ENCODE peak calls at places on chromosomes 13 and 19, in four cellular contexts. X is mesendoderm, Q is MM.1S, M is mucosa of descending colon. K is an unnamed sample.

GRCh38 chr19:44696939-44697669 is 1.8 kb upstream of the CEACAM16 start:
- DNase-seq in X (peak), Q (no peak), M (no peak), K (no peak)

GRCh38 chr19:36771275-36772231 is 1.1 kb downstream of the ZNF850 start:
- DNase-seq in X (peak), Q (no peak), M (peak), K (no peak)

GRCh38 chr13:57527114-57527770 is 104.3 kb upstream of the PCDH17 start:
- DNase-seq in X (no peak), Q (no peak), M (no peak), K (no peak)

GRCh38 chr13:99199541-99200432 is 867 bp upstream of the UBAC2 start:
- DNase-seq in X (no peak), Q (no peak), M (no peak), K (no peak)

GRCh38 chr19:41351339-41352245 is 2.1 kb downstream of the TGFB1 start:
- DNase-seq in X (peak), Q (peak), M (peak), K (no peak)

GRCh38 chr19:8585057-8585893 is 8.0 kb upstream of the MYO1F start:
- DNase-seq in X (no peak), Q (no peak), M (no peak), K (no peak)

GRCh38 chr13:47232516-47232915 is 335.7 kb upstream of the HTR2A start:
- DNase-seq in X (no peak), Q (no peak), M (no peak), K (no peak)

GRCh38 chr13:108795841-108796240 is 166.4 kb downstream of the MYO16 start:
- DNase-seq in X (peak), Q (no peak), M (no peak), K (no peak)

GRCh38 chr13:20159646-20160345 is 1.1 kb downstream of the GJA3 start:
- DNase-seq in X (no peak), Q (no peak), M (no peak), K (peak)

DNA sequence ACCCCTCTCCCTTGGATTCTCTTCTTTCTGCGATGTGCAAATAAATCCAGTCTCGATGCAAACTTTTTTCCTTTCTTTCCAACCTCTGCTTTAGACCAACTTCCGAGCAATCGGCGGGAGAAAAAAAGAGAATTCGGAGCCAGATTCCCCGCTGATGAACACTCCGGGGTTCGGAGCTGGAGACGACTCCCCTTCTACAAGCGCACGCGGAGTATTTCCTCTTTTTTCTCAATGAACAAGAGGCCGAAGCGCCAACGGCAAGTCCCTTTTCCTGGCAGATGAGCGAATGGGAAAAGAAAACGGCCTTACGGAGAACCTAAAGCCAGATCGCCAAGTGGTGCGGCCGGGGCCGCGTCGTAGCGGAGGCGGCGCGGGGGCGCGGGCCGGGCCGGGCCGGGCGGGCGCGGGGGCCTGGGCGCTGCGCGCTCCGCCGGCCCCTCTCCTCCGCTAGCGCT is 256 bp downstream of the SPRY2 start:
- DNase-seq in X (no peak), Q (no peak), M (no peak), K (peak)
- H3K4me3 ChIP-seq in X (peak), Q (peak), M (peak), K (peak)

GRCh38 chr19:2769218-2769617 is 13.9 kb downstream of the SGTA start:
- DNase-seq in X (no peak), Q (no peak), M (no peak), K (no peak)

GRCh38 chr19:2767688-2768087 is 15.4 kb downstream of the SGTA start:
- DNase-seq in X (no peak), Q (no peak), M (no peak), K (no peak)

GRCh38 chr19:2768365-2769132 is 14.5 kb downstream of the SGTA start:
- DNase-seq in X (no peak), Q (no peak), M (no peak), K (no peak)

GRCh38 chr19:2771786-2772674 is 11.0 kb downstream of the SGTA start:
- DNase-seq in X (no peak), Q (no peak), M (no peak), K (no peak)

GRCh38 chr19:2770055-2771013 is 12.7 kb downstream of the SGTA start:
- DNase-seq in X (no peak), Q (no peak), M (no peak), K (no peak)
- H3K4me3 ChIP-seq in X (no peak), Q (no peak), M (no peak), K (no peak)

GRCh38 chr13:110874508-110874960 is 40.3 kb downstream of the ANKRD10 start:
- DNase-seq in X (peak), Q (peak), M (peak), K (peak)
- H3K4me3 ChIP-seq in X (no peak), Q (peak), M (no peak), K (peak)

DNA sequence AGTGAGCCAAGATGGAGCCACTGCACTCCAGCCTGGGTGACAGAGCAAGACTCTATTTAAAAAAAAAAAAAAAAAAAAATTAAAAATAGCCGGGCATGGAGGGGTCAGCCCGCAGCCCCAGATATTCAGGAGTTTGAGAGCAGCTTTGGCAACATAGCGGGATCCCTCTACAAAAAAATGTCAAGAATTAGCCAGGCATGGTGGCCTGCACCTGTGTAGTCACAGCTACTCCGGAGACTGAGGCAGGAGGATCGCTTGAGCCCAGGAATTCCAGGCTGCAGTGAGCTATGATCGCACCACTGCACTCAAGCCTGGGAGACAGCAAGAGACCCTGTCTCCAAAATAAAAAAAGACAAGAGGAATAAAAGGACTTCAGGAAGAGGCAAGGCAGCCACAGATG is 716 bp downstream of the AP1M2 start:
- DNase-seq in X (no peak), Q (no peak), M (no peak), K (no peak)
- H3K4me3 ChIP-seq in X (peak), Q (no peak), M (peak), K (no peak)

GRCh38 chr13:102847272-102848234 is 1.7 kb downstream of the ERCC5 start:
- DNase-seq in X (peak), Q (peak), M (no peak), K (peak)
- H3K4me3 ChIP-seq in X (no peak), Q (peak), M (no peak), K (peak)

DNA sequence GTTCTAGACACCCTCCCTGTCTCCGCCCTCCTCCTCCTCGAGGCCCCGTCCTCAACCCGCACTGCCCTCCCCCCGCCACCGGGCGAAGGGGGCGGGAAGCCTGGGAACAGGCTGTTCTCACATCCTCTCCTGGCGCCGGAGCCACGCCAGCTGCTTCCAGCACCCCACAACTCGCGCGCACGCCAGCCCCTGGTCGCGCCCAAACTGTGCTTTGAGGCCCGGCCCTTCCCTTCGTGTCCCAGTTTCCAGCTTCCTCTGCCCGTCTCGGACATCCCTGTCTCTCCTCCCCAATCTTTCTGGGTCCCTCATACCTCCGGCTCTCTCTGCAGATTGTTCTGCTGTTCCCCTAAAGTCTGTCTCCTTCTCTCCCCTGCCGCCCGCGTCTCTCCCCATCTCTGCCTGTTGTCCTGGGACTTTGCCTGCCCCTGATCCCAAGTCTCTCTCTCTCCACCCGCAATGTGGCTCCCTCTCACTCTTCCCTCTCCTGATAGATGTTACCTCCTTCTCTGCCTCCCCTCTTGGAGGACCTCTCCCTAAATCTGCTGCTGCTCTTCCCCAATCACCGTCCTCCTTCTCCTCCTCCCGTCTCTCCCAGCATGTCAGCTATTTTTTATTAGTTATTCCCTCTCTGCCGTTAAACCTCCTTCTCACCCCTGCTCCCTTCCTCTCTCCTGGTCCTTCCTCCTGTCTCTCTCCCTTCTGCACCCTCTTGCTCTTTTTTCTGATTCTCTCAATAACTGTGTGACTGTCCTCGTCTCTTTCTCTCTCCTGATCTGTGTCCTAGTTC is 14.2 kb downstream of the DPF1 start:
- DNase-seq in X (peak), Q (no peak), M (peak), K (no peak)
- H3K4me3 ChIP-seq in X (no peak), Q (no peak), M (no peak), K (no peak)

GRCh38 chr19:47848871-47849473 is 10.1 kb upstream of the TPRX2 start:
- DNase-seq in X (peak), Q (no peak), M (no peak), K (peak)

GRCh38 chr19:47842941-47843340 is 16.1 kb upstream of the TPRX2 start:
- DNase-seq in X (no peak), Q (no peak), M (no peak), K (no peak)

GRCh38 chr19:47853003-47853402 is 6.0 kb upstream of the TPRX2 start:
- DNase-seq in X (no peak), Q (no peak), M (no peak), K (no peak)

GRCh38 chr19:47848425-47848824 is 10.6 kb upstream of the TPRX2 start:
- DNase-seq in X (no peak), Q (no peak), M (no peak), K (no peak)
- H3K4me3 ChIP-seq in X (no peak), Q (no peak), M (no peak), K (no peak)

DNA sequence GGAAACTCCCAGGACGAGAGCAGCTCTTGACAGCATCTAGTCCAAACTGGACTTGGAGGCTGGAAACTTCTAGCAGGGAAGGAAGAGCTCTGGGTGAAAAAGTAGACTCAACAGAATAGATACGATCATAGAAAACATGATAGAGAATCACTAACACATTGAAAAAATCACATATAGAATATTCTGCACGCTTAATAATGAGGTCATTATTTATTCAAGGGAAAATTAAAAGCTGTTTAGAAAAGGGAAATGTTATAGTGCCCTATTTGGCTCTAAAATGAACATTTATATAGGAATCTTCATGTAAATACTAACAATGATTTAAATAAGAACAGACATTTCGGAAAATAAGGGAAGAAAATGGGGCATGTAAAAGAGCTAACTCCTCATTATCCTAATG is 15.1 kb downstream of the KL start:
- DNase-seq in X (no peak), Q (no peak), M (no peak), K (no peak)
- H3K4me3 ChIP-seq in X (no peak), Q (no peak), M (no peak), K (no peak)

GRCh38 chr19:3778104-3778867 is 6.3 kb upstream of the RAX2 start:
- DNase-seq in X (no peak), Q (no peak), M (no peak), K (no peak)
- H3K4me3 ChIP-seq in X (no peak), Q (no peak), M (no peak), K (no peak)

K was measured in Jurkat, Clone E6-1.